ENCODE peak calls at places on chromosome 7, in five cellular contexts. L, J, A, H and D are unnamed samples.
A peak's percentile ranks its signal among the peaks of the same experiment; 100 is the strongest.

GRCh38 chr7:46909601-46910051 is 672.3 kb downstream of the TNS3 start:
- DNase-seq in H (no peak), J (no peak), L (no peak), A (peak; percentile 94), D (no peak)

GRCh38 chr7:37659971-37660370 is 23.6 kb upstream of the GPR141 start:
- DNase-seq in L (no peak), H (no peak), A (no peak), J (no peak), D (no peak)

GRCh38 chr7:80392229-80393169 is 119.4 kb downstream of the GNAT3 start:
- DNase-seq in J (no peak), L (no peak), H (no peak), A (peak; percentile 48), D (no peak)

GRCh38 chr7:158828343-158829020 is 827 bp downstream of the ESYT2 start:
- DNase-seq in H (peak; percentile 58), A (peak; percentile 45), L (peak; percentile 35), J (no peak), D (no peak)

GRCh38 chr7:2017914-2018785 is 214.6 kb downstream of the MAD1L1 start:
- DNase-seq in A (no peak), J (no peak), H (no peak), L (no peak), D (no peak)

GRCh38 chr7:150800576-150801241 is at the start of gene TMEM176A:
- DNase-seq in J (no peak), H (no peak), L (no peak), A (no peak), D (no peak)

GRCh38 chr7:45975847-45976484 is 54.9 kb upstream of the IGFBP3 start:
- DNase-seq in J (no peak), H (no peak), A (no peak), L (no peak), D (no peak)

GRCh38 chr7:93115796-93116195 is 2.0 kb downstream of the SAMD9 start:
- DNase-seq in H (no peak), A (peak; percentile 80), J (no peak), L (no peak), D (no peak)

GRCh38 chr7:103988468-103989199 is 824 bp downstream of the RELN start:
- DNase-seq in A (no peak), J (no peak), H (peak; percentile 12), L (peak; percentile 42), D (no peak)

GRCh38 chr7:130118801-130119200 is 48.5 kb downstream of the KLHDC10 start:
- DNase-seq in A (no peak), H (no peak), J (no peak), L (no peak), D (no peak)

GRCh38 chr7:5479133-5479745 is 55.6 kb upstream of the TNRC18 start:
- DNase-seq in J (no peak), A (no peak), L (no peak), H (no peak), D (no peak)

GRCh38 chr7:93245525-93246432 is 13.6 kb downstream of the VPS50 start:
- DNase-seq in A (peak; percentile 38), H (no peak), J (no peak), L (no peak), D (no peak)

GRCh38 chr7:151648429-151648828 is 128.7 kb upstream of the RHEB start:
- DNase-seq in J (no peak), H (no peak), A (peak; percentile 49), L (no peak), D (no peak)

GRCh38 chr7:130949550-130949949 is 215.5 kb upstream of the KLF14 start:
- DNase-seq in H (no peak), L (no peak), A (no peak), J (no peak), D (no peak)

GRCh38 chr7:144470052-144470451 is 66.6 kb upstream of the NOBOX start:
- DNase-seq in J (no peak), H (no peak), L (no peak), A (no peak), D (no peak)

GRCh38 chr7:74051629-74052410 is 23.8 kb downstream of the ELN start:
- DNase-seq in L (peak; percentile 79), H (peak; percentile 55), J (no peak), A (peak; percentile 54), D (no peak)

GRCh38 chr7:154987571-154987970 is 15.4 kb downstream of the PAXIP1 start:
- DNase-seq in A (no peak), H (no peak), J (no peak), L (no peak), D (no peak)

GRCh38 chr7:75624134-75624832 is 114.5 kb downstream of the HIP1 start:
- DNase-seq in A (no peak), J (no peak), L (no peak), H (no peak), D (no peak)

GRCh38 chr7:70457477-70458194 is 674.3 kb upstream of the GALNT17 start:
- DNase-seq in J (no peak), H (no peak), L (no peak), A (no peak), D (no peak)

GRCh38 chr7:522071-522937 is 2.7 kb upstream of the PDGFA start:
- DNase-seq in A (peak; percentile 56), H (no peak), L (no peak), J (no peak), D (no peak)

GRCh38 chr7:19181634-19182033 is 36.4 kb upstream of the FERD3L start:
- DNase-seq in J (no peak), H (no peak), L (no peak), A (no peak), D (no peak)

GRCh38 chr7:981793-982510 is 1.0 kb upstream of the CYP2W1 start:
- DNase-seq in H (no peak), L (no peak), A (no peak), J (no peak), D (no peak)

GRCh38 chr7:47635091-47636090 is 53.5 kb upstream of the TNS3 start:
- DNase-seq in L (peak; percentile 73), H (no peak), J (no peak), A (peak; percentile 88), D (no peak)

GRCh38 chr7:76074306-76074971 is 26.5 kb downstream of the MDH2 start:
- DNase-seq in J (no peak), A (no peak), L (no peak), H (no peak), D (no peak)

GRCh38 chr7:146090023-146090645 is 26.5 kb upstream of the CNTNAP2 start:
- DNase-seq in L (peak; percentile 9), H (no peak), J (no peak), A (peak; percentile 30), D (no peak)

GRCh38 chr7:42097756-42098155 is 139.3 kb downstream of the GLI3 start:
- DNase-seq in H (no peak), A (peak; percentile 77), L (no peak), J (no peak), D (no peak)

GRCh38 chr7:148348466-148348865 is 242.1 kb upstream of the C7orf33 start:
- DNase-seq in H (no peak), A (no peak), L (no peak), J (no peak), D (no peak)

GRCh38 chr7:140674899-140675701 is 2.4 kb downstream of the ADCK2 start:
- DNase-seq in J (no peak), H (peak; percentile 44), L (peak; percentile 79), A (peak; percentile 85), D (no peak)

GRCh38 chr7:132930881-132931280 is 151.0 kb downstream of the CHCHD3 start:
- DNase-seq in L (no peak), H (peak; percentile 5), J (no peak), A (peak; percentile 12), D (peak; percentile 3)

GRCh38 chr7:45886931-45887667 is 1.2 kb upstream of the IGFBP1 start:
- DNase-seq in L (no peak), J (no peak), A (no peak), H (no peak), D (no peak)

GRCh38 chr7:112214887-112215286 is 8.4 kb downstream of the ZNF277 start:
- DNase-seq in A (no peak), J (no peak), L (no peak), H (no peak), D (no peak)